ENCODE peak calls at places on chromosomes 4 and X, in seven cellular contexts. T is foreskin fibroblast, H is fibroblast of the aortic adventitia, B is fibroblast of lung, K is AG04450, N is sigmoid colon, F is cardiac muscle cell. X is an unnamed sample.

GRCh38 chr4:112510468-112511293 is 5.3 kb downstream of the NEUROG2 start:
- DNase-seq in H (no peak), K (no peak), B (no peak), N (no peak), F (no peak), T (peak; percentile 44), X (no peak)

GRCh38 chr4:38529189-38530115 is 134.5 kb upstream of the KLF3 start:
- DNase-seq in F (no peak), H (no peak), N (no peak), K (no peak), B (no peak), T (no peak), X (no peak)

GRCh38 chr4:181819951-181820350 is 423.3 kb upstream of the TENM3 start:
- DNase-seq in T (peak; percentile 1), H (peak; percentile 12), N (no peak), F (no peak), K (no peak), B (peak; percentile 66), X (no peak)

GRCh38 chrX:155645180-155645579 is 32.4 kb upstream of the TMLHE start:
- DNase-seq in K (no peak), N (no peak), B (no peak), H (no peak), F (no peak), T (no peak), X (no peak)

GRCh38 chr4:6875431-6875831 is 34.2 kb upstream of the TBC1D14 start:
- DNase-seq in F (no peak), K (no peak), H (no peak), N (no peak), B (no peak), T (no peak), X (no peak)

GRCh38 chrX:8049827-8050226 is 121.2 kb downstream of the VCX2 start:
- DNase-seq in N (no peak), T (no peak), F (no peak), B (peak; percentile 48), H (no peak), K (no peak), X (no peak)

GRCh38 chrX:108362026-108362425 is 76.2 kb downstream of the COL4A6 start:
- DNase-seq in K (no peak), T (peak; percentile 15), B (no peak), H (no peak), N (no peak), F (no peak), X (no peak)

GRCh38 chr4:161121451-161121850 is 1042.3 kb downstream of the FSTL5 start:
- DNase-seq in F (no peak), B (no peak), H (no peak), K (no peak), T (no peak), N (no peak), X (no peak)

GRCh38 chr4:1766336-1767057 is 26.6 kb upstream of the FGFR3 start:
- DNase-seq in H (no peak), B (no peak), F (peak; percentile 36), K (no peak), N (no peak), T (no peak), X (no peak)

GRCh38 chr4:8674311-8674885 is 81.8 kb downstream of the CPZ start:
- DNase-seq in B (no peak), T (no peak), F (no peak), K (no peak), N (peak; percentile 40), H (no peak), X (no peak)

GRCh38 chr4:47251363-47252135 is 212.0 kb downstream of the COMMD8 start:
- DNase-seq in T (no peak), B (no peak), H (no peak), F (no peak), K (no peak), N (peak; percentile 32), X (no peak)

GRCh38 chrX:9942086-9942485 is 25.1 kb upstream of the CLDN34 start:
- DNase-seq in F (no peak), T (no peak), N (no peak), B (no peak), H (no peak), K (no peak), X (no peak)

GRCh38 chr4:75561789-75562188 is 5.9 kb downstream of the ODAPH start:
- DNase-seq in H (no peak), N (no peak), B (no peak), F (peak; percentile 13), K (no peak), T (no peak), X (no peak)

GRCh38 chr4:26141916-26142638 is 178.7 kb upstream of the RBPJ start:
- DNase-seq in N (peak; percentile 90), F (no peak), T (peak; percentile 94), K (peak; percentile 65), B (peak; percentile 98), H (peak; percentile 61), X (no peak)

GRCh38 chr4:3462790-3463415 is at the start of gene DOK7:
- DNase-seq in B (no peak), H (no peak), N (no peak), K (no peak), T (no peak), F (peak; percentile 77), X (no peak)

GRCh38 chrX:120781416-120781815 is 94.2 kb downstream of the CT47B1 start:
- DNase-seq in B (peak; percentile 59), F (no peak), N (no peak), K (no peak), T (no peak), H (peak; percentile 82), X (no peak)

GRCh38 chr4:128986019-128986418 is 107.3 kb downstream of the SCLT1 start:
- DNase-seq in B (no peak), F (no peak), K (no peak), H (no peak), T (no peak), N (no peak), X (no peak)

DNA sequence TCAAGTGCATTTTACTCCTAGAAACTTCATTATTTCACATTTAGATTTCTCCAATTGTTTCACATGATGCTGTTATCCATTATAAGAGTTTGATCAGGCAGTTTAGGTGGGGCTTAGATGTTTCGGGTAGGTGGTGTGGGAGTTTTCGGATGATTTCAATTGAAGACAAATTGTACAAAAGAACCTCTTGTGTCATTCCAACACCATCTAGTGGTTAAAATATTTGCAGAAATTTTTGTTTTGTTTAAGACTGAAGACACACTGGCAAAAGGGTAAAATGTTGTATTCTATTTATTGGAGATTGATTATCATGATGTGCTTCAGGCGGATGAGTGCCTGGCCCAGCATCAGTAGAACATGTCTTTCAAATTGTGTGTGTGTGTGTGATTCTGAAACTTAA is 212.7 kb downstream of the SH3BGRL start:
- DNase-seq in F (no peak), H (peak; percentile 1), K (no peak), N (no peak), T (no peak), B (peak; percentile 3), X (no peak)
- TF ChIP-seq CTCF in F (no peak), H (no peak), K (peak; percentile 34), N (no peak), T (no peak), B (no peak), X (no peak)

DNA sequence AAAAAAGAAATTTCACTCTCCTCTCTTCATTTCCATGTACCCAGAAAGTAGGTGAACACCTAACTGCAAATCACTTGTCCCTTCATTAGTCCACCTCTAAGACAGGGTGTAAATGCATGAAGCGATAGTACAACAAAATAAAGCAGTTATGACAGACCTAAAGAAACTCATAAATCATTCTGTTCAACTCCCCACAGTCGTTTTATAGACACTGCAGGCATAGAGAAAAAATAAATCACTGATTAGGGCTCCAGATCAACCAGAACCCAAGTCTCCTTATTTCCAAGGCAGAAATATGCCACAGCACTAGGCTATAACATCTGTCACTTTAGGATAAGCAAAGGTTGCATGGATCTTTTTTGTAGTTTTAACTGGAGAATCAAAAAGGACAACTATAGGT is 3.0 kb downstream of the RASGEF1B start:
- DNase-seq in K (no peak), T (no peak), H (no peak), N (no peak), F (no peak), B (no peak), X (no peak)
- H3K4me3 ChIP-seq in K (no peak overlapping the region), T (no peak overlapping the region), H (no peak overlapping the region), N (no peak overlapping the region), F (no peak overlapping the region), B (no peak overlapping the region), X (no peak overlapping the region)

GRCh38 chr4:151371045-151371605 is 37.9 kb upstream of the FHIP1A start:
- DNase-seq in T (no peak), K (no peak), B (no peak), H (peak; percentile 92), F (no peak), N (no peak), X (no peak)

DNA sequence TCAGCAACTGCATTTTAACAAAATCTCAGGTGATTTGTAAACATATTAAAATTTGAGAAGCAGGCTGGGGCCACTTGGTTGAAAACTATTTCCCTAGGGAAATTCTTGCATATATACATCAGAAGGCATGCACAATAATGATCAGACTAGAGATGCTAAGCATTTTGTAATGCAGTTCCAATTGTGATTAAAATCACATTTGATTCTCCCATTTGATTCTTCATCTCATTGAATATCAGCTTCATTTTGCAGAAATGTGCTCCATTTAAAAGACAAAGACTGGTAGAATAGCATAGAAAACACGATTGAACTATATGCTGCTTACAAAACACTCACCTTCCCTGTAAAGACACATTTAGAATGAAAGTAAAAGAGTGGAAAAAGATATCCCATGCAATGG is 32.4 kb upstream of the FHIP1A start:
- DNase-seq in B (no peak), F (no peak), N (no peak), T (no peak), H (no peak), K (no peak), X (no peak)
- TF ChIP-seq CTCF in B (no peak), F (no peak), N (no peak), T (no peak), H (no peak), K (no peak), X (no peak)

DNA sequence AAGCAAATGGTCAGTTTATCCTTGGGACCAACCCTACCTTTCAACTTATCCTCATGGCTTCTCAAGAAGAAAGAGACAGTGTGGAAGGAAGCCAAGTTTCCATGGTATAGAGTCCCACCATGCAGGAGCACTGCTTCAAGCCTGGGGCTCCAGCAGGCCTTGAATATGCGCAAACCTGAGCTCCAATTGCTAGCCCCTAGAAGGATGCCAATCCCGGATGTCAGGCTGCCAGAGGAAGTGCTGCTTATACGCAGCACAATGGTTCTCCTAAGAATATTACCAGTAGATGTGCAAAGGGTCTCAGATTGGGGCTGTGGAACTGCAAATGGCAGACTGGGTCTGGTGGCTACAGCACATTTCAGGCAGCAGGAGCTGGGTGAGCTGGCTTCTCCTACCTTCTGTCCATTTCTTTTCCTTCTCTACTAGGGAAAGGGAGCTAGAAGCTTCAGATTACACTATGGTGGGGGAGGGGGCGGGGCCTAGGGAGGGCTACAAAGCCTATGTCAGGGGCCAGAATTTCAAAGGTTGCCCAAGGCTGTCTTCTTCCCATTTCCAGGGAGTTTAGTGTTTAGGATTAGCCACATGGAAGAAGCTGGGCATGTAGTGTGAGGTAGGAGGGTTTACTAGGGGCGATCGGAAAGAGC is 40.7 kb upstream of the CITED1 start:
- DNase-seq in H (no peak), N (no peak), K (no peak), B (no peak), F (no peak), T (no peak), X (no peak)
- H3K4me3 ChIP-seq in H (no peak overlapping the region), N (no peak overlapping the region), K (no peak overlapping the region), B (no peak overlapping the region), F (no peak overlapping the region), T (no peak overlapping the region), X (no peak overlapping the region)